ENCODE peak calls at places on chromosomes 11 and 22, in nine cellular contexts. N is HCT116, T is lung, S is endodermal cell, Q is A549, W is cardiac muscle cell, I is uterus, R is iPS DF 6.9, P is fibroblast of lung. X is an unnamed sample. For H3K4me1, the result is how much of the 10 kb centered on the place peaks cover.

GRCh38 chr11:104333977-104334376 is 170.0 kb upstream of the PDGFD start:
- DNase-seq in N (peak), Q (peak), P (no peak), W (no peak), R (peak), T (no peak), I (no peak), S (peak), X (no peak)

GRCh38 chr22:46119729-46120419 is 30.5 kb upstream of the PPARA start:
- DNase-seq in P (peak), R (no peak), I (peak), N (no peak), T (no peak), W (no peak), S (no peak), Q (peak), X (no peak)

GRCh38 chr11:66438009-66438503 is 592 bp downstream of the MRPL11 start:
- DNase-seq in I (no peak), S (no peak), T (no peak), R (no peak), W (no peak), P (peak), Q (no peak), N (no peak), X (peak)

GRCh38 chr22:21446128-21446826 is 20.9 kb upstream of the TMEM191C start:
- DNase-seq in P (no peak), S (peak), N (no peak), R (no peak), Q (no peak), I (no peak), W (no peak), T (peak), X (no peak)

GRCh38 chr11:109971184-109971523 is 122.0 kb upstream of the ZC3H12C start:
- DNase-seq in N (no peak), W (peak), I (no peak), Q (no peak), R (no peak), T (no peak), S (no peak), P (peak), X (no peak)

GRCh38 chr11:61826930-61827572 is 1.0 kb upstream of the FADS2 start:
- DNase-seq in I (no peak), W (no peak), P (no peak), R (no peak), T (peak), S (no peak), Q (no peak), N (no peak), X (no peak)

GRCh38 chr11:118010738-118011461 is 24.7 kb downstream of the IL10RA start:
- DNase-seq in N (no peak), T (peak), S (no peak), R (no peak), W (no peak), P (no peak), I (no peak), Q (no peak), X (peak)

GRCh38 chr22:43919106-43919965 is 4.3 kb upstream of the PNPLA3 start:
- DNase-seq in P (peak), W (no peak), Q (no peak), S (no peak), R (no peak), T (no peak), N (no peak), I (no peak), X (no peak)

GRCh38 chr11:124895471-124895971 is 2.1 kb downstream of the ROBO4 start:
- DNase-seq in P (no peak), R (no peak), N (no peak), I (no peak), W (no peak), Q (no peak), T (no peak), S (peak), X (no peak)

GRCh38 chr11:76329084-76329648 is 51.8 kb downstream of the THAP12 start:
- DNase-seq in N (peak), I (no peak), Q (no peak), P (peak), R (no peak), S (peak), W (peak), T (peak), X (no peak)

GRCh38 chr22:41684194-41684593 is 4.5 kb downstream of the SNU13 start:
- DNase-seq in S (no peak), R (no peak), N (no peak), W (no peak), I (no peak), P (no peak), Q (no peak), T (no peak), X (no peak)

GRCh38 chr22:41683616-41684015 is 5.1 kb downstream of the SNU13 start:
- DNase-seq in W (no peak), N (no peak), T (no peak), P (no peak), Q (no peak), R (no peak), I (no peak), S (no peak), X (no peak)

GRCh38 chr22:41681616-41682015 is 7.1 kb downstream of the SNU13 start:
- DNase-seq in W (no peak), N (no peak), T (no peak), P (no peak), S (no peak), R (no peak), Q (no peak), I (no peak), X (no peak)

GRCh38 chr22:41682033-41682807 is 6.4 kb downstream of the SNU13 start:
- DNase-seq in S (peak), Q (no peak), T (peak), I (peak), P (peak), N (peak), R (no peak), W (peak), X (peak)

GRCh38 chr22:41683052-41683451 is 5.6 kb downstream of the SNU13 start:
- DNase-seq in S (no peak), Q (no peak), N (no peak), W (no peak), P (no peak), T (no peak), R (no peak), I (no peak), X (no peak)
- H3K4me3 ChIP-seq in S (peak), Q (no peak), N (peak), W (peak), P (no peak), T (no peak), R (no peak), I (peak), X (peak)

DNA sequence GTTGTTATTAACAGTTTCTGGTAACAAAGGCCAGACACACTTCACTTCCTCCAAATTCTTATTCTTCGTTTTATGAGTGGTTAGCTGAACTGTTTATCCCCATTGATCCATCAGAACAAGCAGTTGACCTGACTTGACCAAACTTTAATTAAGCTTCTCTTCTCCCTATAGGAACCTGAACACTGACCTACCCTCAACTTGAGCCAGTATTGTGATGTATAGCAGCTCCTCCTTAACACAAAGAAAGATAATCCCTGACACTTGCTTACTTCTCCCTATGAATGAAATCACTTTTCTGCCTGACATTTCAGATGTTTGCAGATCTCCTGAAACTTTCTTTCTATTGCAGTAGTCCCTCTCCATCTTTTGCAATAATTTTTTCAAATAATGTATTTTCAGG is 41.9 kb downstream of the ANO5 start:
- DNase-seq in W (no peak), S (no peak), T (no peak), Q (no peak), P (no peak), R (peak), N (no peak), I (no peak), X (no peak)
- H3K4me1 ChIP-seq in W (under half), S (under half), T (under half), Q (under half), P (under half), R (under half), N (under half), I (under half), X (under half)

DNA sequence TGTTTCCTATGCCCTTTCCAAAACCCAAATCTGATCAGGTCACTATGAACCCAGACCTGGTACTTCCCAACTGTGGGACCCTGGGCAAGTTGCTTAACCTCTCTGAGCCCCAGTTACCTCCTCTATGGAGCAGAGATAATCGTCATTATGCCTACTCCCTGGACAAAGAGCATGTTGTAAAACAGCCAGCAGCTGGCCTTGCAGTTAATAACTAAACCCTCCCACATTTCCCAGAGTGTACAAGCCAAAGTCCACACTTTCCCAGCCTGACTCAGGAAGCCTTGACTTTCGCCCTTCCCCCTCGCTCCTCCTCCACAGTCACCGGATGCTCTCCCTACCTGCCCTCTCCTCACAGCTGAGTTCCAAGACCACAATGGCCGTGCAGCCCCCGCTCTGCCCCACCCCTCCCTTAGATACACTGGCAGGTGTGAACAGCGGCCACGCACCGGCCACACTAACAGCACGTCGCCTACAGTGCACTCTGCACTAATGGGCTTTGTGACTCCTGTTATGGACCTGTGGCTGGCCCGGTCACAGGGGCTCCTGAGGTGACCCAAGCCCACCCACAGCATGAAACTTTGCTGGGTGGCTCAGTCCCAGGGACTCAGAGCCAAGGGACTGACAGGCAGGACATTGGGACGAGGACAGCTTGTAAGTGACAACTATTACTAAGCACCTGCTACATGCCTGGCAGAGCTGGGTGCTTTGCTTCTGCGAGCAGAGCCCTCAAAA is 15.6 kb upstream of the MFNG start:
- DNase-seq in W (no peak), N (no peak), S (no peak), T (peak), Q (peak), R (no peak), P (peak), I (no peak), X (peak)
- H3K4me3 ChIP-seq in W (no peak), N (no peak), S (no peak), T (no peak), Q (peak), R (no peak), P (no peak), I (no peak), X (no peak)

DNA sequence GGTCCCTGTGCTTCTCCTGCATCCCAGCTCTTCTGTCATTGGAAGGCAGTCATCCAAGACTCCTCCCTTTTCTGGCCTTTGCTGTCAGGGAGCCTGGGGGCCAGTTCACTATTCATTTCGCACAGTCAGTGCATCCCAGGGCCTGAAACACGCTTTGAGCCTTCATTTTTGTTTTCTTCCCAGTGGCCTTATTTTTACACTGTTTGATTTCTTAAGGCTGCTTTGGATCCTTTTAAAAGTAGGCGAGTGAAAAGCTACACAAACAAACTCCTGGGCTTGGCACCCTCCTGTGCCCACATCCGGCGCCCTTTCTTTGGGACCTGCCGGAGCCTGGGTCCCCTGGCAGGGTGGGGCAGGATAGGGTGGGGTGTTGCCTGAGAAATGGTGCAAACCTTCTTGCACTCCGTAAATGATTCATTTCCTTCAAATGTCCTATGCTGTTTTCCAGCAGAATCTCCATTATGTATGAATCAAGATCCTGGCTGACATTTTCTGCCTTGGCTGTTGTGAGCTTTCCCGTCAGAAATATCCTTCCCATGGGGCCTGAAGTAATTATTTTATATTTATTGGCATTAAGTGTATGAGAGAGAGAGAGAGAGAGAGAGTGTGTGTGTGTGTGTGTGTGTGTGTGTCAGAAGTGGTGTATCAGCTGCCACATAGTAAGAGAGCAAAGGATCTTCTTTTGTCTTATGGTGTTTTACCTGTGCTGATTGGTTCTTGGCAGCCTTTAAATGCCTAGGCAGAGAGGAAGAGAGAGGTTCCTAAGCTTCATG is 45.6 kb downstream of the BCR start:
- DNase-seq in Q (peak), T (peak), I (no peak), R (no peak), W (no peak), N (no peak), S (no peak), P (peak), X (peak)
- H3K4me1 ChIP-seq in Q (under half), T (under half), I (under half), R (under half), W (under half), N (under half), S (under half), P (under half), X (under half)

DNA sequence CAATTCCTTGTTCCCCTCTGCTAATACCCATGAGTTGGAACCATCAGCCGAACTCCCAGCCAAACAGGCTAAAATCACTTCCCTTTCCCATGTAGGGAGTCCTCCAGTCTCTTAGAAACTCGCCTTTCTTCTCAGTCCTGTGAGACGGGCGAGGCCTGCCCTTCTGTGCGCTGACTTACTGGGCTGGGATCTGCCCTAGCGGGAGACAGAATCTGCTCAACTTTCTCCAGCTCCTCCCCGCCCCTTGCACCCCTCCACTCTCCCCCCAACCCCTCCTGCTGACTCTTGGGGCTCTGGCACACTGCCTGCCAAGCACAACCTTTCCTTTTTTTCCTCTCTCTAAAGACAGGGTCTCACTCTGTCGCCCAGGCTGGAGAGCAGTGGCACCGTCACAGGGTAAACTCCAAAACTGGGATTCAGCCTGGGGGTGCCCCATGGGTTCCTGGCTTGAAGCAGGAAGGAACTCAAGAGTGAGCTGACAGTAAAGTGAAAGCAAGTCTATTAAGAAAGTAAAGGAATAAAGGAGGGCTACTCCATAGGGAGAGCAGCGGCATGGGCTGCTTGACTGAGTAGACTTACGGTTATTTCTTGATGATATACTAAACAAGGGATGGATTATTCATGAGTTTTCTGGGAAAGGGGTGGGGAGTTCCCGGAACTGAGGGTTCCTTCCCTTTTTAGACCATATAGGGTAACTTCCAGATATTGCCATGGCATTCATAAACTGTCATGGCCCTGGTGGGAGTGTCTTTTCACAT is 53.1 kb upstream of the EMID1 start:
- DNase-seq in N (no peak), R (no peak), I (no peak), T (peak), Q (no peak), W (no peak), S (peak), P (no peak), X (peak)
- H3K4me3 ChIP-seq in N (no peak), R (no peak), I (no peak), T (no peak), Q (no peak), W (no peak), S (no peak), P (no peak), X (no peak)

DNA sequence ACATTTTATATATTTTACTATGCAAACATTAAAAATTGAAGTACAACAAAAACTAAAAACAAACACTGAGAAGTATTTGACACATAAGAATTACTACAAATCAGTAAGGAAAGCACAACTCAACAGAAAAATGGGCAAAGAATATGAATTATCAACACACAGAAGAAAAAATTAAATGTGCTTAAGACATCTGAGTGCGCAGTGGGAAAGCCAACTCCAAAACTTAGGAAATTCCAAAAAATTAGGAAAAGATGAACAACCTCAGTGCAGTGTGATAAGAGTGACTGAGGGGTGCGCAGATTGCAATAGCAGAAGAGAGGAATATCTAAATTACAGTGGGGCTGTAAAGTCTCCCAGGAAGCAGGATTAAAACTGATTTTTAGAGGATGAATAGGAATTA is 1.9 kb upstream of the TMEM41B start:
- DNase-seq in S (no peak), Q (no peak), T (no peak), W (no peak), P (no peak), I (no peak), R (no peak), N (no peak), X (no peak)
- H3K4me1 ChIP-seq in S (under half), Q (under half), T (under half), W (under half), P (under half), I (under half), R (under half), N (under half), X (under half)

GRCh38 chr11:32485733-32486132 is 50.4 kb upstream of the WT1 start:
- DNase-seq in Q (no peak), R (no peak), N (no peak), P (no peak), W (no peak), T (no peak), S (no peak), I (no peak), X (no peak)
- H3K4me3 ChIP-seq in Q (no peak), R (no peak), N (no peak), P (no peak), W (no peak), T (no peak), S (no peak), I (no peak), X (no peak)

GRCh38 chr22:49147617-49148175 is 680.0 kb downstream of the BRD1 start:
- DNase-seq in Q (no peak), W (no peak), P (no peak), N (no peak), I (no peak), S (no peak), R (no peak), T (no peak), X (no peak)

GRCh38 chr22:49151256-49152131 is 676.2 kb downstream of the BRD1 start:
- DNase-seq in P (no peak), N (no peak), I (no peak), R (no peak), T (no peak), S (no peak), W (no peak), Q (no peak), X (no peak)

GRCh38 chr22:49150801-49151221 is 676.9 kb downstream of the BRD1 start:
- DNase-seq in W (no peak), R (no peak), T (no peak), S (no peak), P (no peak), I (no peak), Q (no peak), N (no peak), X (no peak)

GRCh38 chr22:49148895-49149418 is 678.7 kb downstream of the BRD1 start:
- DNase-seq in W (no peak), N (no peak), S (no peak), R (no peak), I (no peak), T (no peak), P (no peak), Q (no peak), X (no peak)

DNA sequence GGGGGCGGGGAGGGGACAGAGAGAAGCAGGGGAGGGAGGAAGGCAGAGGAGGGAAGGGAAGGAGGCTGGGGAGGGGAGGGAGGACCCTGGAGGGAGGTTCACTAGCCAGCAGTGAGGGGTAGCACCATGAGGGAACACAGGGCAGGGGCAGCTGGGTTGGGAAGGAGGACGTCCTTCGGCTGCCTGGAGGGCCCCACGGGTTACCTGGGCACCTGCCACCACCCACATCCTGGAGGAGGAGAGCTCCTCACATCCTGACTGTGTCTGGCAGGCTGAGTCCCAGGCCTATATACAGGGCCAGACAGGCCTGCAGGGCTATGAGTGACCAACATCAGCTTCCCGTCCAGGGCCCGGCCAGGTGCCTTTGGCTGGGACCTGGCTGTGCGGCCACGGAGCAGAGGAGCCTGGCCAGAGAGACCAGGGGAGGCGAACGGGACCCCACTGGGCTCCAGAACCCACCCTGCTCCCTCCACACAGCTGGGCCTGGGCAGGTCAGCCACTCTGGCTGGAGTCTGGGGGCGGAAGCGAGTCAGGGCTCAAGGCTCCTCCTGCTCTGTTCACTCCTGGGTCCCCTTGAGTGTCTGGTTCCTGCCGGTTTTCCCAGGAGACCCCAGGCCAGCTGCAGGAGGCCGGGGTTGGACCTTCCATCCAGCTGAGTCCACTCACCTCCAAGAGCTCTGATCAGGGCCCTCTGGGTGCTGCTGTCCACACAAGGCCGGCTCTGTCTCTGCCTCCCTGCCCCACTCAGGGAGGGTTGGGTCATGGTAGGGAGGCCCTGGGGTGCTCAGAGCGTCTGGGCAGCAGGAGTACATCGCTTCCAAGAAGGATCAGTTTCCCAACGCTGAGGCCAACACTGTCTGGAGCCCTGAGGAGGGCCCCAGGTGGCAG is 677.7 kb downstream of the BRD1 start:
- DNase-seq in P (no peak), R (no peak), Q (no peak), I (no peak), N (no peak), W (no peak), S (peak), T (no peak), X (no peak)
- H3K4me1 ChIP-seq in P (under half), R (under half), Q (under half), I (under half), N (under half), W (under half), S (under half), T (under half), X (under half)